ENCODE peak calls at places on chromosomes 16 and 17, in four cellular contexts. N is tibial nerve, G is A549, L is K562. V is an unnamed sample. For H3K4me1, the result is how much of the 10 kb centered on the place peaks cover.

GRCh38 chr17:77825621-77826020 is 132.9 kb upstream of the TNRC6C start:
- DNase-seq in N (no peak), L (no peak), G (no peak), V (peak)

GRCh38 chr16:2535644-2536021 is 2.2 kb upstream of the PDPK1 start:
- DNase-seq in L (no peak), N (no peak), G (no peak), V (peak)

GRCh38 chr16:19283637-19284036 is 1.9 kb upstream of the CLEC19A start:
- DNase-seq in L (no peak), N (no peak), G (no peak), V (no peak)

GRCh38 chr17:45313419-45313771 is 3.4 kb downstream of the MAP3K14 start:
- DNase-seq in G (no peak), L (no peak), N (no peak), V (no peak)

GRCh38 chr17:39283896-39284295 is 58.2 kb upstream of the STAC2 start:
- DNase-seq in L (no peak), N (no peak), G (no peak), V (no peak)

GRCh38 chr17:74519951-74520553 is 11.2 kb downstream of the CD300LB start:
- DNase-seq in L (no peak), G (no peak), N (no peak), V (peak)

GRCh38 chr17:44920565-44920940 is 5.3 kb upstream of the GFAP start:
- DNase-seq in N (no peak), G (no peak), L (no peak), V (peak)

GRCh38 chr17:79829004-79829403 is 10.2 kb downstream of the CBX4 start:
- DNase-seq in G (no peak), N (no peak), L (peak), V (no peak)

GRCh38 chr17:31787857-31788570 is 71.0 kb downstream of the COPRS start:
- DNase-seq in G (no peak), N (no peak), L (no peak), V (peak)

GRCh38 chr16:50263060-50263909 is 3.1 kb upstream of the ADCY7 start:
- DNase-seq in G (no peak), N (no peak), L (peak), V (peak)

GRCh38 chr16:1791256-1791942 is 2.1 kb downstream of the IGFALS start:
- DNase-seq in G (no peak), L (no peak), N (no peak), V (no peak)

GRCh38 chr16:25501530-25502255 is 190.1 kb upstream of the HS3ST4 start:
- DNase-seq in N (no peak), L (no peak), G (no peak), V (no peak)

GRCh38 chr16:787261-787966 is 767 bp downstream of the RPUSD1 start:
- DNase-seq in N (no peak), L (no peak), G (no peak), V (no peak)

GRCh38 chr16:897701-898100 is 73.1 kb downstream of the LMF1 start:
- DNase-seq in G (no peak), L (no peak), N (no peak), V (no peak)

GRCh38 chr16:80852261-80852872 is 48.0 kb upstream of the CDYL2 start:
- DNase-seq in N (no peak), G (peak), L (peak), V (no peak)

GRCh38 chr17:80822021-80822699 is 169.5 kb upstream of the CHMP6 start:
- DNase-seq in N (no peak), L (no peak), G (no peak), V (peak)

GRCh38 chr16:84278968-84279367 is 15.7 kb upstream of the WFDC1 start:
- DNase-seq in N (no peak), L (no peak), G (no peak), V (no peak)

GRCh38 chr17:64183815-64184397 is 54.0 kb upstream of the ERN1 start:
- DNase-seq in L (no peak), G (no peak), N (no peak), V (no peak)

GRCh38 chr16:75593825-75594820 is 27.9 kb downstream of the GABARAPL2 start:
- DNase-seq in L (peak), G (peak), N (no peak), V (no peak)

GRCh38 chr17:4536742-4537411 is 18.3 kb downstream of the MYBBP1A start:
- DNase-seq in N (no peak), L (no peak), G (no peak), V (peak)

GRCh38 chr17:44941712-44942331 is 5.8 kb downstream of the KIF18B start:
- DNase-seq in N (no peak), G (peak), L (no peak), V (peak)

GRCh38 chr16:21626659-21627277 is 25.6 kb downstream of the IGSF6 start:
- DNase-seq in L (no peak), N (peak), G (no peak), V (no peak)

DNA sequence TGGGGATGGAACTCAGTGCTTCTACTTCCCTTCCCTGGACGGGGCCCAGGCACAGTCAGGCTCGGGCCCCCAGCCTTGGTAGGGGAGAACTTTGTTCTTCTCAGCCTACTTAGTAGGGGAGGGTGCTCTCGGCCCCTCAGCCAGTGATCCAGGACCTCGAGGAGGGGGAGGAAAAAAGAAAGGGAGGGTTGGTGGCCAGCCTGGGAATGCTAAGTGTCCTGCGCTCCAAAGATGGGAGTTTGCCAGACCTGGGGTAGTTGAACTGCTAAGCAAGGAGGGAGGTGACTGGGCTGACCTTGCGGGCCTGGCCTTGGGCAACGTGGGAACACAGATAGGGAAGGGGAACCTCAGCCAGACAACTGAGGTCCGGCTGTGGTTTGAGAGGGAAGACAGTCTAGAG is 12.2 kb downstream of the ADGRG1 start:
- DNase-seq in N (no peak), L (no peak), G (no peak), V (no peak)
- H3K4me1 ChIP-seq in N (half or more), L (under half), G (under half), V (under half)

GRCh38 chr17:41424111-41424635 is at the start of gene KRT37:
- DNase-seq in N (no peak), L (no peak), G (no peak), V (no peak)

GRCh38 chr17:41421116-41421515 is 3.3 kb downstream of the KRT37 start:
- DNase-seq in N (peak), G (no peak), L (no peak), V (no peak)

GRCh38 chr17:41419712-41420111 is 4.7 kb downstream of the KRT37 start:
- DNase-seq in L (no peak), G (no peak), N (no peak), V (no peak)

GRCh38 chr17:41420134-41420533 is 4.3 kb downstream of the KRT37 start:
- DNase-seq in G (no peak), L (no peak), N (no peak), V (no peak)

GRCh38 chr17:41421617-41422016 is 2.8 kb downstream of the KRT37 start:
- DNase-seq in G (no peak), L (no peak), N (no peak), V (no peak)
- H3K4me3 ChIP-seq in G (no peak), L (no peak), N (no peak), V (no peak)

GRCh38 chr16:67277999-67278772 is 1.1 kb upstream of the PLEKHG4 start:
- DNase-seq in N (no peak), G (peak), L (no peak), V (no peak)

GRCh38 chr16:67277294-67277998 is 1.9 kb upstream of the PLEKHG4 start:
- DNase-seq in L (peak), G (peak), N (peak), V (peak)

GRCh38 chr16:67280090-67281015 is 1.0 kb downstream of the PLEKHG4 start:
- DNase-seq in N (no peak), L (no peak), G (no peak), V (no peak)

GRCh38 chr16:67279296-67280089 is at the start of gene PLEKHG4:
- DNase-seq in L (peak), N (peak), G (peak), V (peak)

GRCh38 chr16:67278773-67279295 is 498 bp upstream of the PLEKHG4 start:
- DNase-seq in L (peak), G (peak), N (no peak), V (no peak)
- TF ChIP-seq CTCF in L (peak), G (no peak), N (no peak), V (no peak)

DNA sequence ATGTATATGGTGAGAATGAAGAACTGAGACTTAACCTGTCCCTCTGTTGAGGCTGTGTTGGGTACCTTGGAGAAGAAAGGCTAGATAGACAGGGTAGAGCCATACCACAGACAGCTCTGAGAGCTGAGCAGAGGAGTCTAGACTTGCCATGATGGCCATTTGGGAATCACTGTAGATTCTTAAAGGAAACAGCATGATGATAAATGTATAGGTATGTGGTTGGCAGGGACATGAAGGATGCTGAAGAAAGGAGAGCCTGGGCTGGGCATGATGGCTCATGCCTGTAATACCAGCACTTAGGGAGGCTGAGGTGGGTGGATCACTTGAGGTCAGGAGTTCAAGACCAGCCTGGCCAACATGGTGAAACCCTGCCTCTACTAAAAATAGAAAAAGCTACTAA is 114.4 kb upstream of the HAS3 start:
- DNase-seq in N (no peak), G (no peak), L (no peak), V (no peak)
- H3K4me1 ChIP-seq in N (under half), G (half or more), L (under half), V (under half)

GRCh38 chr17:82342361-82343079 is 9.0 kb upstream of the SECTM1 start:
- DNase-seq in N (no peak), L (no peak), G (no peak), V (no peak)

GRCh38 chr17:82343560-82343959 is 10.0 kb upstream of the SECTM1 start:
- DNase-seq in N (no peak), G (no peak), L (no peak), V (no peak)

GRCh38 chr17:82334622-82335394 is 1.2 kb upstream of the SECTM1 start:
- DNase-seq in G (no peak), N (no peak), L (no peak), V (no peak)

GRCh38 chr17:82339634-82340580 is 6.3 kb upstream of the SECTM1 start:
- DNase-seq in L (no peak), N (no peak), G (peak), V (no peak)

GRCh38 chr17:82338858-82339633 is 5.5 kb upstream of the SECTM1 start:
- DNase-seq in N (peak), G (peak), L (peak), V (no peak)
- H3K4me3 ChIP-seq in N (peak), G (peak), L (peak), V (peak)

GRCh38 chr16:71421911-71422310 is 19.9 kb downstream of the TLE7 start:
- DNase-seq in G (peak), L (peak), N (no peak), V (no peak)
- TF ChIP-seq CTCF in G (peak), L (peak), N (no peak), V (no peak)

V was measured in tibial artery.